ENCODE peak calls at places on chromosomes 6 and 20, in seven cellular contexts. S, C, Y, X, W, G and U are unnamed samples.

GRCh38 chr6:130838971-130839370 is 11.8 kb downstream of the SMLR1 start:
- DNase-seq in X (no peak), Y (no peak), C (no peak), W (no peak), G (no peak), S (no peak), U (no peak)

GRCh38 chr20:49692941-49693340 is 20.7 kb downstream of the B4GALT5 start:
- DNase-seq in Y (no peak), G (no peak), X (no peak), W (no peak), C (no peak), S (no peak), U (no peak)

GRCh38 chr20:40513010-40513409 is 176.0 kb downstream of the MAFB start:
- DNase-seq in C (no peak), W (no peak), G (no peak), S (no peak), Y (no peak), X (no peak), U (no peak)

GRCh38 chr6:132797975-132798819 is at the start of gene SLC18B1:
- DNase-seq in X (peak; percentile 26), Y (peak; percentile 26), W (peak; percentile 60), S (peak; percentile 34), C (peak; percentile 35), G (peak; percentile 80), U (no peak)

GRCh38 chr20:63329331-63330083 is 31.6 kb downstream of the CHRNA4 start:
- DNase-seq in Y (no peak), C (no peak), G (no peak), S (no peak), X (no peak), W (no peak), U (no peak)

GRCh38 chr6:55918639-55919038 is 43.2 kb upstream of the BMP5 start:
- DNase-seq in X (no peak), G (no peak), Y (peak; percentile 79), C (no peak), S (peak; percentile 74), W (no peak), U (no peak)

GRCh38 chr6:158653577-158654354 is 3.9 kb downstream of the SYTL3 start:
- DNase-seq in W (no peak), Y (peak; percentile 72), X (peak; percentile 87), S (peak; percentile 53), C (no peak), G (no peak), U (no peak)

GRCh38 chr6:63571382-63571882 is 848 bp upstream of the LOC128125822 start:
- DNase-seq in W (no peak), G (no peak), S (peak; percentile 75), X (no peak), C (no peak), Y (no peak), U (no peak)

GRCh38 chr20:17875106-17875980 is 93.3 kb downstream of the SNX5 start:
- DNase-seq in C (no peak), G (no peak), W (peak; percentile 36), Y (peak; percentile 55), X (no peak), S (peak; percentile 93), U (no peak)

GRCh38 chr6:5398530-5398929 is 137.2 kb downstream of the FARS2 start:
- DNase-seq in W (peak; percentile 62), S (peak; percentile 61), G (peak; percentile 33), Y (peak; percentile 61), C (peak; percentile 25), X (peak; percentile 28), U (peak; percentile 17)

GRCh38 chr20:48645666-48646065 is 182.1 kb downstream of the PREX1 start:
- DNase-seq in S (no peak), W (no peak), G (no peak), Y (no peak), C (no peak), X (no peak), U (no peak)

GRCh38 chr20:8616792-8617191 is 452.1 kb upstream of the PLCB4 start:
- DNase-seq in X (no peak), Y (peak; percentile 66), G (no peak), W (no peak), C (no peak), S (peak; percentile 70), U (no peak)

GRCh38 chr6:169023161-169023874 is 230.3 kb downstream of the THBS2 start:
- DNase-seq in Y (no peak), X (no peak), S (no peak), C (peak; percentile 29), G (no peak), W (no peak), U (no peak)

GRCh38 chr6:31467151-31467550 is 30.8 kb upstream of the MICB start:
- DNase-seq in Y (no peak), S (no peak), C (no peak), W (no peak), G (peak; percentile 40), X (no peak), U (no peak)

GRCh38 chr6:99613398-99613704 is 6.7 kb downstream of the PRDM13 start:
- DNase-seq in S (peak; percentile 39), C (peak; percentile 88), X (peak; percentile 48), G (no peak), W (no peak), Y (peak; percentile 18), U (no peak)

GRCh38 chr6:41488392-41489129 is 57.6 kb upstream of the FOXP4 start:
- DNase-seq in Y (peak; percentile 92), W (peak; percentile 27), S (peak; percentile 57), G (no peak), C (peak; percentile 63), X (no peak), U (no peak)

GRCh38 chr6:1238040-1238439 is 73.9 kb upstream of the FOXQ1 start:
- DNase-seq in G (no peak), C (no peak), W (no peak), S (no peak), Y (no peak), X (no peak), U (no peak)

GRCh38 chr6:164168595-164168994 is 754.1 kb downstream of the QKI start:
- DNase-seq in Y (no peak), S (no peak), C (no peak), X (no peak), G (no peak), W (no peak), U (no peak)

GRCh38 chr6:164166515-164166914 is 752.0 kb downstream of the QKI start:
- DNase-seq in C (no peak), X (no peak), Y (no peak), G (no peak), S (no peak), W (no peak), U (no peak)

GRCh38 chr6:164167873-164168405 is 753.4 kb downstream of the QKI start:
- DNase-seq in X (no peak), W (no peak), C (peak; percentile 68), Y (no peak), S (no peak), G (no peak), U (no peak)

GRCh38 chr6:164166996-164167395 is 752.5 kb downstream of the QKI start:
- DNase-seq in Y (no peak), C (no peak), X (no peak), G (no peak), S (no peak), W (no peak), U (no peak)

DNA sequence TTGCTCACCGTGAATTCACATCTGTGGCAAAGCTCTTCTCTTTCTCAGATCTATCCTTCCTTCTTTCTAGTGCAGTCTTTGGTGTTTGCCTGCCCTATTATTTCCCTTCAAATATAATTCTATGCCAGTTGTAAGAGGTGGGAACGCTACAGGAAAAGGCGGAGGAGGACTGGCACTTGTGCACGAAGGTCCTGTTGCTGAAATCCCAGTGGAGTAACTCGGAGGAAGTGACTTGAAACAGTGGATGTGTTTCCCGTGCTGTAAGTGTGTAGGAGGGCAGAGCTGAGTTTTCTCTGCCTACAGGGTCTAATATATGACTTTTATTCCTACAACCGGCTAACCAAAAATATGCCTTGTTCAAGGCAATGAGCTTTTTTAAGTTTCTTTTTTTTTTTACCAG is 754.8 kb downstream of the QKI start:
- DNase-seq in G (no peak), S (no peak), Y (no peak), W (no peak), C (no peak), X (no peak), U (no peak)
- H3K27ac ChIP-seq in G (no peak overlapping the region), S (no peak overlapping the region), Y (no peak overlapping the region), W (no peak overlapping the region), C (no peak overlapping the region), X (no peak overlapping the region), U (no peak overlapping the region)

GRCh38 chr6:36141961-36142360 is 11.6 kb downstream of the MAPK13 start:
- DNase-seq in W (no peak), S (no peak), G (no peak), X (no peak), Y (no peak), C (no peak), U (no peak)

GRCh38 chr6:36138667-36139066 is 8.4 kb downstream of the MAPK13 start:
- DNase-seq in Y (no peak), G (no peak), C (no peak), W (no peak), X (no peak), S (no peak), U (no peak)

GRCh38 chr6:36139431-36139830 is 9.1 kb downstream of the MAPK13 start:
- DNase-seq in Y (no peak), S (no peak), G (peak; percentile 63), C (peak; percentile 79), W (no peak), X (no peak), U (no peak)

GRCh38 chr6:36141091-36141490 is 10.8 kb downstream of the MAPK13 start:
- DNase-seq in W (no peak), Y (no peak), X (no peak), S (no peak), G (no peak), C (no peak), U (no peak)

GRCh38 chr6:36139991-36140710 is 9.8 kb downstream of the MAPK13 start:
- DNase-seq in C (no peak), G (no peak), Y (no peak), W (no peak), X (no peak), S (no peak), U (no peak)
- H3K9ac ChIP-seq in C (no peak overlapping the region), G (no peak overlapping the region), Y (no peak overlapping the region), W (no peak overlapping the region), X (no peak overlapping the region), S (no peak overlapping the region), U (no peak overlapping the region)

GRCh38 chr20:10324198-10324836 is 105.7 kb downstream of the SNAP25 start:
- DNase-seq in C (no peak), W (no peak), Y (no peak), S (no peak), G (no peak), X (no peak), U (no peak)

GRCh38 chr20:10323729-10324128 is 105.1 kb downstream of the SNAP25 start:
- DNase-seq in W (no peak), G (no peak), S (no peak), Y (no peak), C (no peak), X (no peak), U (no peak)

GRCh38 chr20:10329387-10330005 is 104.5 kb downstream of the MKKS start:
- DNase-seq in S (peak; percentile 47), C (no peak), Y (no peak), W (no peak), X (no peak), G (no peak), U (no peak)

GRCh38 chr20:10332656-10333421 is 101.2 kb downstream of the MKKS start:
- DNase-seq in C (no peak), W (no peak), G (no peak), Y (peak; percentile 31), S (peak; percentile 87), X (no peak), U (no peak)

GRCh38 chr20:10328897-10329255 is 105.1 kb downstream of the MKKS start:
- DNase-seq in W (no peak), Y (no peak), G (no peak), X (no peak), S (no peak), C (no peak), U (no peak)
- H3K27ac ChIP-seq in W (no peak overlapping the region), Y (no peak overlapping the region), G (no peak overlapping the region), X (no peak overlapping the region), S (no peak overlapping the region), C (no peak overlapping the region), U (no peak overlapping the region)

GRCh38 chr6:62298745-62299392 is 12.8 kb upstream of the KHDRBS2 start:
- DNase-seq in C (no peak), W (no peak), Y (no peak), G (no peak), X (peak; percentile 60), S (no peak), U (no peak)
- H3K9ac ChIP-seq in C (no peak overlapping the region), W (no peak overlapping the region), Y (no peak overlapping the region), G (no peak overlapping the region), X (no peak overlapping the region), S (no peak overlapping the region), U (no peak overlapping the region)